ENCODE peak calls at places on chromosomes 13 and 19, in nine cellular contexts. L, N, M, Z, J, H, Q, R and P are unnamed samples.
A peak's percentile ranks its signal among the peaks of the same experiment; 100 is the strongest.

GRCh38 chr13:45846681-45847080 is 4.9 kb downstream of the SIAH3 start:
- DNase-seq in J (no peak), Z (no peak), N (no peak), H (no peak), L (no peak), Q (no peak), M (no peak), R (no peak), P (no peak)

GRCh38 chr13:110565296-110565695 is 3.8 kb upstream of the RAB20 start:
- DNase-seq in J (no peak), M (no peak), R (no peak), L (no peak), N (no peak), Q (peak; percentile 38), Z (no peak), H (peak; percentile 23), P (no peak)

GRCh38 chr13:81012031-81012430 is 671.1 kb upstream of the SPRY2 start:
- DNase-seq in H (no peak), N (no peak), Q (no peak), Z (no peak), M (no peak), R (no peak), L (no peak), J (no peak), P (no peak)

GRCh38 chr13:28685892-28686291 is 27.0 kb downstream of the POMP start:
- DNase-seq in Z (no peak), R (no peak), J (no peak), H (no peak), M (no peak), Q (no peak), N (no peak), L (no peak), P (no peak)

GRCh38 chr19:49469828-49470614 is 4.0 kb upstream of the FLT3LG start:
- DNase-seq in N (no peak), J (no peak), M (no peak), H (no peak), Z (no peak), Q (no peak), R (peak; percentile 85), L (peak; percentile 88), P (peak; percentile 85)

GRCh38 chr13:43785681-43786471 is 896 bp downstream of the ENOX1 start:
- DNase-seq in Q (no peak), N (peak; percentile 87), M (peak; percentile 48), R (peak; percentile 29), Z (peak; percentile 86), H (peak; percentile 78), L (peak; percentile 58), J (peak; percentile 73), P (peak; percentile 53)

GRCh38 chr13:97360610-97361009 is 73.4 kb upstream of the RAP2A start:
- DNase-seq in Q (no peak), Z (no peak), N (no peak), J (no peak), H (no peak), L (no peak), R (no peak), M (no peak), P (no peak)

GRCh38 chr13:30375436-30375835 is 46.9 kb upstream of the UBE2L5 start:
- DNase-seq in Q (no peak), H (no peak), M (no peak), L (no peak), Z (no peak), R (no peak), N (no peak), J (no peak), P (no peak)

GRCh38 chr19:27776020-27776419 is 1436.9 kb downstream of the UQCRFS1 start:
- DNase-seq in R (no peak), N (no peak), Z (no peak), L (no peak), Q (no peak), M (no peak), J (no peak), H (peak; percentile 78), P (no peak)

GRCh38 chr19:32421589-32422361 is 16.2 kb downstream of the DPY19L3 start:
- DNase-seq in N (no peak), H (peak; percentile 54), M (no peak), J (no peak), Z (no peak), R (no peak), Q (no peak), L (no peak), P (no peak)

DNA sequence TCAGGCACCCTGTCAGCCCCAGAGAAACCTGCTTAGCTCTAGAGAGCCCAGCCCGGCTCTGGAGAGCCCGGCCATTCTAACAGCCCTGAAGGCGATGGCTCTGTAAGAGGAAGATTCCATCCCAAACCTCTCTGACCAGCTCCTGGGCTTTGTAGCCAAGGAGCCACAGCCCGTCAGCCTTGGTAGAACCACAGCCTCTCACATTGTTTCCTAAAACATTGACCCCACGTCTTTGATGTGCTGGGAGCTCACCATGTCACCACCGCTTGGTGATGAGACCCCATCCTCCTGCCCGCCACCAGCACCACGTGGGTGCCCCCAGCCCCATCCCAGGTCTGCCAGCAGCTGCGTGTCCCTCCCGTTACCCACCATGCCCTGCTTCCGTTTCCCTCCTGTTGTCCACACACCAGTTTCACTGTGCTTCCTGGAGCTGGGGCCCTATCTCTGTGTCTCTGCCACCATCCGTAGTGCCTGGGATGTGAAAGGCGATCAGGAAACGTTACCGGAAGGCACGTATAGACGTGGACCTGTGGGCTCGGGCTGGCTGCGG is 94.2 kb upstream of the MCF2L start:
- DNase-seq in Q (no peak), L (no peak), R (no peak), J (no peak), H (no peak), Z (no peak), N (no peak), M (no peak), P (no peak)
- TF ChIP-seq CTCF in Q (no peak), L (no peak), R (no peak), J (no peak), H (no peak), Z (no peak), N (peak; percentile 2), M (peak; percentile 13), P (no peak)

DNA sequence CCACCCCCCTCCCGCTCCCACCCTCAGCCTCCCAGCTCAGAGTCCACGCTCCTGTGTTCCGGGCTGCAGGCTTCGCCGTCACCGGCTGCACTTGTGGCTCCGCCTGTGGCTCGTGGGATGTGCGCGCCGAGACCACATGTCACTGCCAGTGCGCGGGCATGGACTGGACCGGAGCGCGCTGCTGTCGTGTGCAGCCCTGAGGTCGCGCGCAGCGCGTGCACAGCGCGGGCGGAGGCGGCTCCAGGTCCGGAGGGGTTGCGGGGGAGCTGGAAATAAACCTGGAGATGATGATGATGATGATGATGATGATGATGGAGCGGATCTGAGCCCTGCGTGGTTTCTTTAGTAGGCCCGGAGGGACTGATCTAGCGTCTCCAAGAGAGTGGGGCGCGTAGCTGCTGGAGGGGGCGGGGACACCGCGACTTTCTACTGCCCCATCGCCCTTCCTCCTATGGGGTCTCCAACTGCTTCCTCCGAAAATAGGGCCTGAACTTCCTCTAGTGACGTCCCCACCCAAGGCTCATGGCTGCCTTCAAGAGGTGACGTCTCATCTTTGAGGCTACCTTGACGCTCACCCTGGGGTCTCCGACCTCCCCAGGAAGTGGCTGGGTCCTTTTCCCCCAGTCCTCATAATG is 1.4 kb downstream of the RETN start:
- DNase-seq in R (no peak), M (no peak), Q (no peak), H (no peak), Z (no peak), J (no peak), L (no peak), N (no peak), P (peak; percentile 45)
- TF ChIP-seq CTCF in R (no peak), M (no peak), Q (no peak), H (no peak), Z (no peak), J (no peak), L (no peak), N (no peak), P (no peak)

GRCh38 chr19:8355631-8356402 is 8.1 kb upstream of the ANGPTL4 start:
- DNase-seq in L (no peak), M (no peak), R (no peak), J (no peak), Z (no peak), Q (peak; percentile 90), H (peak; percentile 98), N (no peak), P (no peak)
- TF ChIP-seq CTCF in L (no peak), M (no peak), R (no peak), J (no peak), Z (no peak), Q (no peak), H (peak; percentile 10), N (no peak), P (no peak)

GRCh38 chr13:41244555-41244954 is 18.8 kb downstream of the MTRF1 start:
- DNase-seq in Q (no peak), N (no peak), R (no peak), H (peak; percentile 53), Z (no peak), J (no peak), M (no peak), L (no peak), P (no peak)
- TF ChIP-seq CTCF in Q (no peak), N (no peak), R (no peak), H (no peak), Z (no peak), J (no peak), M (no peak), L (no peak), P (no peak)

DNA sequence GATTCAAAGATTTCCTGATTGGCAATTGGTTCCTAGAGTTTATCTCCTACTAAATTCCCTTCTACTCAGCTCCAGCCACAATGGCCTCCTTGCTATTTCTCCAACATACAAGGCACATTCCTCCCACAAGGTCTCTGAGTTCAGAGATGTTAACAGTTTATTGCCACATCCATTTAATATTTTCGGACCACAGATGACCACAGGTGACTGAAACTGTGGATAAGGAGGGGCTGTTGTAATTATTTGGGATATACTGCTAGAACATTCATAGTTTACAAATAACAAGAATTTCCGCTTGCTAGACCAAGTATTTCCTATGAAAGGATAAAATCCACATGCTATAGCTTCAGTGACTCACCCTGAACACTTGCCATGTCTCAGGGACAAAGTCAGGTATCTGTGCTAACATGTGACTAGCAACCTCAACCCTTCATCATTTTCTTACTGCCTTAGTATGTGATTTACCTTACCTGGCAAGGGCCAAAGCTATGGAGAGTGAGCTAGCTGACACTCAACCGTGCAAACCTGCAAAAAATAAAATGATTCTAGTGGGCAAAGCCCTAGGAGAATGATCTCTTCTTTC is 117.7 kb downstream of the TBC1D4 start:
- DNase-seq in N (no peak), L (no peak), J (no peak), M (no peak), R (no peak), Q (no peak), Z (no peak), H (no peak), P (no peak)
- TF ChIP-seq CTCF in N (no peak), L (no peak), J (no peak), M (no peak), R (no peak), Q (no peak), Z (no peak), H (peak; percentile 28), P (no peak)